ENCODE peak calls at places on chromosomes 2 and 18, in nine cellular contexts. S is endothelial cell; P is activated T-cell treated with anti-CD3 and anti-CD28 coated beads for 24 hours; R is stimulated activated CD8-positive, alpha-beta memory T cell treated with anti-CD3 and anti-CD28 coated beads, Interleukin-7, amount 100 ng/mL, for 4 hours; F is cardiac fibroblast; Y is mucosa of descending colon; N is HFFc6; K is EL; C is activated naive CD8-positive, alpha-beta T cell treated with anti-CD3 and anti-CD28 coated beads, Interleukin-2, amount 50 U/mL, for 24 hours. J is an unnamed sample.

GRCh38 chr2:58569460-58570185 is 328.5 kb upstream of the FANCL start:
- DNase-seq in S (no peak), P (no peak), R (no peak), F (no peak), Y (no peak), N (no peak), K (peak), C (no peak), J (no peak)

GRCh38 chr2:20558391-20559150 is 92.3 kb downstream of the HS1BP3 start:
- DNase-seq in S (no peak), P (no peak), R (no peak), F (no peak), Y (no peak), N (no peak), K (no peak), C (no peak), J (no peak)

GRCh38 chr2:238596571-238597551 is 170.1 kb downstream of the ASB1 start:
- DNase-seq in S (no peak), P (no peak), R (no peak), F (peak), Y (no peak), N (peak), K (peak), C (no peak), J (no peak)

GRCh38 chr2:101328474-101329007 is 20.0 kb upstream of the RNF149 start:
- DNase-seq in S (no peak), P (no peak), R (no peak), F (peak), Y (no peak), N (peak), K (peak), C (no peak), J (no peak)

GRCh38 chr18:59070181-59070912 is 69.3 kb upstream of the SEC11C start:
- DNase-seq in S (peak), P (peak), R (peak), F (peak), Y (peak), N (peak), K (peak), C (peak), J (peak)

GRCh38 chr2:111697560-111697959 is 186.4 kb downstream of the ANAPC1 start:
- DNase-seq in S (no peak), P (no peak), R (no peak), F (no peak), Y (peak), N (no peak), K (no peak), C (no peak), J (no peak)

GRCh38 chr2:26646986-26647672 is 6.0 kb upstream of the CIB4 start:
- DNase-seq in S (no peak), P (no peak), R (no peak), F (no peak), Y (no peak), N (no peak), K (no peak), C (no peak), J (no peak)

GRCh38 chr18:64090876-64091275 is 58.0 kb downstream of the LINC00305 start:
- DNase-seq in S (no peak), P (no peak), R (no peak), F (no peak), Y (no peak), N (no peak), K (no peak), C (no peak), J (no peak)

GRCh38 chr2:24856791-24857211 is 63.2 kb downstream of the ADCY3 start:
- DNase-seq in S (no peak), P (no peak), R (no peak), F (peak), Y (no peak), N (no peak), K (no peak), C (no peak), J (no peak)

GRCh38 chr18:6013101-6013790 is 117.9 kb upstream of the TMEM200C start:
- DNase-seq in S (no peak), P (no peak), R (no peak), F (no peak), Y (no peak), N (no peak), K (no peak), C (no peak), J (no peak)

GRCh38 chr2:227374158-227374557 is 4.9 kb downstream of the TM4SF20 start:
- DNase-seq in S (no peak), P (peak), R (peak), F (peak), Y (no peak), N (peak), K (peak), C (peak), J (no peak)

GRCh38 chr2:65075176-65075575 is 19.0 kb downstream of the CEP68 start:
- DNase-seq in S (no peak), P (no peak), R (no peak), F (no peak), Y (no peak), N (no peak), K (no peak), C (no peak), J (no peak)

GRCh38 chr2:156999657-157000056 is 257.8 kb upstream of the GALNT5 start:
- DNase-seq in S (no peak), P (no peak), R (no peak), F (no peak), Y (no peak), N (no peak), K (no peak), C (no peak), J (no peak)